ENCODE peak calls at places on chromosomes 7 and 10, in seven cellular contexts. V is A549; I is activated effector memory CD4-positive, alpha-beta T cell treated with Interleukin-2 at 50 U/mL for 16 hours; K is tibial artery; C is pancreas; G is GM23338; H is stimulated activated CD8-positive, alpha-beta memory T cell treated with anti-CD3 and anti-CD28 coated beads, Interleukin-2, amount 100 ng/mL, for 1 hour. B is an unnamed sample.

GRCh38 chr10:84895541-84895940 is 567.2 kb downstream of the CCSER2 start:
- DNase-seq in K (no peak), H (no peak), V (no peak), G (no peak), C (no peak), I (no peak), B (no peak)

GRCh38 chr7:156055206-156055822 is 243.1 kb upstream of the SHH start:
- DNase-seq in I (no peak), H (no peak), G (no peak), K (no peak), V (no peak), C (no peak), B (no peak)

GRCh38 chr7:146296028-146296427 is 179.4 kb downstream of the CNTNAP2 start:
- DNase-seq in K (no peak), I (no peak), G (no peak), C (no peak), H (no peak), V (no peak), B (no peak)

GRCh38 chr10:133187906-133188681 is 28.1 kb downstream of the KNDC1 start:
- DNase-seq in V (no peak), G (no peak), I (no peak), C (no peak), H (no peak), K (no peak), B (no peak)

GRCh38 chr7:2643386-2644229 is 11.8 kb downstream of the TTYH3 start:
- DNase-seq in I (no peak), C (no peak), G (peak; percentile 66), K (no peak), H (no peak), V (no peak), B (peak; percentile 41)

GRCh38 chr7:137978464-137979237 is 23.2 kb downstream of the CREB3L2 start:
- DNase-seq in G (no peak), K (peak; percentile 86), I (no peak), V (peak; percentile 72), C (no peak), H (no peak), B (no peak)

GRCh38 chr7:33744293-33744692 is 161.0 kb upstream of the BMPER start:
- DNase-seq in V (no peak), H (no peak), K (no peak), I (no peak), C (no peak), G (peak; percentile 72), B (peak; percentile 32)

GRCh38 chr10:29141761-29142160 is 147.1 kb upstream of the LYZL1 start:
- DNase-seq in H (no peak), G (peak; percentile 10), I (no peak), K (no peak), C (no peak), V (no peak), B (no peak)

GRCh38 chr7:156827587-156828203 is 65.3 kb downstream of the LMBR1 start:
- DNase-seq in V (peak; percentile 25), H (no peak), K (no peak), C (no peak), G (peak; percentile 56), I (no peak), B (peak; percentile 18)

GRCh38 chr7:116316838-116317612 is 106.7 kb downstream of the TES start:
- DNase-seq in K (peak; percentile 77), H (no peak), G (no peak), C (peak; percentile 24), I (no peak), V (peak; percentile 78), B (peak; percentile 88)

GRCh38 chr7:31122649-31123058 is 70.5 kb downstream of the ADCYAP1R1 start:
- DNase-seq in H (no peak), K (peak; percentile 70), C (peak; percentile 58), I (no peak), G (peak; percentile 90), V (peak; percentile 46), B (peak; percentile 69)

GRCh38 chr7:129163875-129164544 is 19.5 kb downstream of the TSPAN33 start:
- DNase-seq in V (peak; percentile 62), I (no peak), G (peak; percentile 84), C (no peak), K (no peak), H (no peak), B (peak; percentile 80)

GRCh38 chr10:12419279-12419847 is 70.0 kb downstream of the CAMK1D start:
- DNase-seq in G (no peak), K (peak; percentile 83), H (no peak), V (no peak), C (no peak), I (peak; percentile 33), B (peak; percentile 26)

GRCh38 chr7:27345164-27345887 is 102.7 kb downstream of the EVX1 start:
- DNase-seq in I (no peak), G (no peak), V (no peak), C (no peak), K (no peak), H (no peak), B (no peak)

GRCh38 chr7:114819629-114820362 is 102.1 kb upstream of the MDFIC start:
- DNase-seq in C (no peak), H (no peak), K (no peak), V (peak; percentile 67), G (no peak), I (no peak), B (no peak)

GRCh38 chr7:110592557-110592956 is 498.4 kb upstream of the LRRN3 start:
- DNase-seq in K (no peak), V (no peak), C (no peak), G (no peak), H (no peak), I (no peak), B (no peak)

GRCh38 chr10:113543455-113543955 is 9.3 kb upstream of the HABP2 start:
- DNase-seq in H (no peak), V (no peak), C (no peak), I (no peak), K (no peak), G (no peak), B (no peak)

B was measured in GM12865.